ENCODE peak calls at places on chromosomes 2 and 18, in ten cellular contexts. D is CD4-positive, alpha-beta T cell; V is transverse colon; W is MCF 10A; R is endothelial cell of umbilical vein; P is GM12864; I is adrenal gland; Z is RWPE1; T is thyroid gland; U is GM23338. G is an unnamed sample.

GRCh38 chr2:38649176-38649728 is 16.7 kb upstream of the GALM start:
- DNase-seq in I (no peak), R (no peak), Z (no peak), P (no peak), D (no peak), V (no peak), T (no peak), W (no peak), U (no peak), G (no peak)

GRCh38 chr2:239293450-239294430 is 107.1 kb downstream of the HDAC4 start:
- DNase-seq in D (peak), U (no peak), I (peak), Z (no peak), P (no peak), V (peak), W (no peak), R (no peak), T (no peak), G (no peak)

GRCh38 chr18:79507076-79507545 is 111.4 kb downstream of the NFATC1 start:
- DNase-seq in V (peak), I (peak), D (no peak), P (no peak), Z (no peak), U (no peak), R (peak), W (no peak), T (peak), G (peak)

GRCh38 chr2:86251840-86252266 is 52.6 kb downstream of the MRPL35 start:
- DNase-seq in P (no peak), D (no peak), Z (no peak), R (peak), I (no peak), V (peak), W (no peak), U (no peak), T (peak), G (no peak)

GRCh38 chr18:43542016-43542415 is 264.7 kb upstream of the SYT4 start:
- DNase-seq in Z (no peak), P (no peak), R (no peak), V (no peak), I (no peak), D (no peak), W (no peak), U (no peak), T (no peak), G (no peak)

GRCh38 chr2:7377861-7378569 is 460.8 kb downstream of the RNF144A start:
- DNase-seq in R (no peak), Z (peak), W (peak), D (no peak), T (peak), U (peak), V (no peak), P (no peak), I (no peak), G (no peak)

GRCh38 chr2:224436634-224437033 is 34.7 kb upstream of the FAM124B start:
- DNase-seq in T (no peak), Z (peak), U (no peak), V (no peak), W (peak), R (no peak), P (no peak), I (no peak), D (no peak), G (no peak)

GRCh38 chr2:179461367-179461886 is 196.8 kb upstream of the SESTD1 start:
- DNase-seq in R (no peak), P (no peak), U (no peak), T (no peak), I (no peak), Z (no peak), W (no peak), D (no peak), V (no peak), G (no peak)

GRCh38 chr2:174376967-174377366 is 18.6 kb upstream of the SCRN3 start:
- DNase-seq in P (no peak), D (no peak), R (no peak), Z (no peak), U (no peak), I (no peak), W (peak), T (no peak), V (no peak), G (no peak)

GRCh38 chr2:226048625-226049024 is 649.1 kb downstream of the NYAP2 start:
- DNase-seq in P (no peak), R (peak), W (peak), D (no peak), I (no peak), Z (peak), V (no peak), U (peak), T (no peak), G (no peak)

GRCh38 chr2:94776036-94776435 is 95.2 kb upstream of the TEKT4 start:
- DNase-seq in D (no peak), R (no peak), I (no peak), V (no peak), Z (no peak), U (no peak), P (no peak), T (no peak), W (no peak), G (no peak)

GRCh38 chr2:78408795-78409118 is 616.7 kb upstream of the REG3G start:
- DNase-seq in P (no peak), V (no peak), U (no peak), I (no peak), T (no peak), Z (no peak), D (no peak), R (no peak), W (peak), G (no peak)

GRCh38 chr2:7539077-7539476 is 621.9 kb downstream of the RNF144A start:
- DNase-seq in I (no peak), W (no peak), U (no peak), R (no peak), D (no peak), Z (no peak), V (no peak), T (no peak), P (no peak), G (no peak)

GRCh38 chr18:13397504-13398163 is 179.1 kb downstream of the LDLRAD4 start:
- DNase-seq in T (no peak), W (no peak), V (no peak), D (no peak), I (no peak), P (no peak), R (no peak), U (no peak), Z (no peak), G (no peak)

GRCh38 chr2:112027767-112028166 is 27.3 kb upstream of the TMEM87B start:
- DNase-seq in U (no peak), Z (no peak), T (no peak), V (no peak), P (no peak), I (no peak), R (no peak), W (no peak), D (no peak), G (no peak)

GRCh38 chr2:67346718-67347407 is 50.3 kb upstream of the ETAA1 start:
- DNase-seq in Z (peak), R (peak), D (no peak), I (no peak), V (no peak), U (no peak), P (no peak), W (peak), T (no peak), G (no peak)

GRCh38 chr2:182228741-182229140 is 198.1 kb downstream of the PDE1A start:
- DNase-seq in P (no peak), W (no peak), T (no peak), D (no peak), R (no peak), V (no peak), U (no peak), I (no peak), Z (no peak), G (no peak)

GRCh38 chr2:160104115-160104514 is 41.7 kb upstream of the PLA2R1 start:
- DNase-seq in W (no peak), I (no peak), V (no peak), D (no peak), Z (no peak), U (no peak), R (no peak), P (no peak), T (no peak), G (no peak)

GRCh38 chr18:76882186-76882585 is 59.8 kb downstream of the ZNF236 start:
- DNase-seq in P (no peak), R (no peak), U (no peak), I (no peak), W (no peak), V (no peak), Z (no peak), D (no peak), T (no peak), G (no peak)

GRCh38 chr2:23231865-23232264 is 153.1 kb upstream of the KLHL29 start:
- DNase-seq in T (no peak), U (no peak), R (no peak), P (no peak), I (no peak), W (no peak), Z (no peak), V (no peak), D (no peak), G (no peak)

GRCh38 chr18:39199231-39199855 is 1633.7 kb upstream of the CELF4 start:
- DNase-seq in D (no peak), Z (no peak), U (no peak), V (no peak), R (no peak), P (no peak), W (no peak), I (no peak), T (no peak), G (no peak)

GRCh38 chr2:98487806-98488189 is 43.1 kb downstream of the INPP4A start:
- DNase-seq in R (peak), P (peak), Z (peak), T (peak), U (peak), D (peak), I (no peak), V (peak), W (peak), G (no peak)

GRCh38 chr2:42568431-42569115 is at the start of gene MTA3:
- DNase-seq in I (peak), V (peak), T (peak), U (peak), P (no peak), D (peak), W (peak), Z (peak), R (peak), G (peak)

GRCh38 chr2:28407976-28408690 is 15.5 kb downstream of the FOSL2 start:
- DNase-seq in D (no peak), Z (no peak), T (no peak), R (no peak), V (no peak), P (no peak), I (peak), U (no peak), W (no peak), G (no peak)

GRCh38 chr18:72107647-72108046 is 436.5 kb downstream of the CBLN2 start:
- DNase-seq in P (no peak), Z (no peak), D (no peak), R (peak), T (no peak), V (no peak), W (peak), I (no peak), U (peak), G (no peak)

GRCh38 chr2:38887902-38888554 is 1.6 kb upstream of the ARHGEF33 start:
- DNase-seq in D (no peak), T (no peak), V (no peak), P (no peak), W (no peak), Z (no peak), U (no peak), I (no peak), R (no peak), G (no peak)

GRCh38 chr2:46874236-46874929 is 41.2 kb downstream of the MCFD2 start:
- DNase-seq in W (no peak), P (no peak), R (no peak), T (no peak), V (no peak), I (no peak), Z (no peak), U (no peak), D (no peak), G (no peak)

GRCh38 chr2:84674586-84674985 is 158.3 kb downstream of the DNAH6 start:
- DNase-seq in V (no peak), Z (no peak), I (no peak), R (no peak), U (no peak), W (no peak), P (no peak), T (no peak), D (no peak), G (no peak)

GRCh38 chr2:10691521-10691920 is 1.7 kb upstream of the NOL10 start:
- DNase-seq in U (no peak), W (no peak), T (no peak), P (no peak), R (no peak), V (no peak), Z (no peak), D (no peak), I (no peak), G (no peak)

DNA sequence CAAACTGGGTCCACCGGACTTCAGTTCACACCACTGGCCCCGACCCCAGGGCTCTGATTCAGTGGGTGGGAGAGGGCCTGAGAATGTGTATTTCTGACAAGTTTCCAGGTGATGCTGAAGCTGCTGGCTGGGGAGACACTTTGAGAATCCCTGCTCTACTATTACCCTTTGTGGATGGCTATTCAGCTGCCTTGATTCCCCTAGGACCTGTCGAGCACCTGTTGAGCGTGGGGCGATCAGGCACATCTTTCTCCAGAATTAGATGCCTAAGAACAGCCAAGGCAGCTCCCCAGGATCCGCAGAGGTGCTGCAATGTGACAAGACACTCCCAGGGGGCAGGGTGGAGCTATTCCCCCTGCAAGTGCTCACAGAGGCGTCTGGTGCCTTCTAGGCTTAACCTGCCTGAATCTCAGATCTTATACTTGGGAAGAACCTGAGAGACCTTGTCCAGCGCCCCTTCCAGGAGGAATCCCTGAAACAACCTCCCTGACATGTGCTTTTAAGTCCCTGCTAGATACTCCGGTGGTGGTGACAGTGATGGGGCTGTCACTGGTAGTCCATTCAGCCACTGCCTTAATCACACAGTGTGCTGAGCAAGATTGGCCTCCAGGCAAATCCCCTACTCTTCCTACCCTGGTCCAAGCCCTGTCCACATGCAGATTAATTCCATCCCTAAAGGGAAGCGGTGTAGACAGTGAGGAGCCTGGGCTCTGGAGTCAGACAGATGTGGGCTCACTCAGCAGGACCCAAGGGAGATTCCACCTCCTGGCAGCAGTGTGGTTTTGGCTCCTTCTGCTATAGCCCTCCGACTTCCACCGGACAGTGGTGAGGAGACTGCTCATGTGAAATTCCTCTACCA is 43.4 kb upstream of the OTOF start:
- DNase-seq in W (peak), T (peak), Z (peak), P (no peak), V (peak), U (peak), R (no peak), I (no peak), D (no peak), G (no peak)
- TF ChIP-seq CTCF in W (peak), T (no peak), Z (no peak), P (peak), V (no peak), U (peak), R (peak), I (no peak), D (no peak), G (no peak)

GRCh38 chr18:65206551-65207260 is 544.1 kb upstream of the CDH7 start:
- DNase-seq in I (no peak), V (no peak), P (no peak), R (no peak), U (peak), W (no peak), D (no peak), Z (no peak), T (peak), G (no peak)
- TF ChIP-seq CTCF in I (no peak), V (no peak), P (peak), R (no peak), U (peak), W (no peak), D (no peak), Z (no peak), T (no peak), G (no peak)

GRCh38 chr2:102186676-102187190 is at the start of gene IL1RL2:
- DNase-seq in Z (peak), U (no peak), R (no peak), V (peak), D (no peak), I (peak), T (peak), P (no peak), W (no peak), G (no peak)

GRCh38 chr2:102184018-102184417 is 2.8 kb upstream of the IL1RL2 start:
- DNase-seq in T (no peak), I (no peak), U (no peak), D (no peak), Z (no peak), P (no peak), V (no peak), R (no peak), W (no peak), G (no peak)

GRCh38 chr2:102190425-102191107 is 3.7 kb downstream of the IL1RL2 start:
- DNase-seq in W (no peak), T (no peak), U (no peak), P (no peak), R (no peak), I (no peak), D (no peak), V (no peak), Z (no peak), G (no peak)

GRCh38 chr2:102185347-102185746 is 1.5 kb upstream of the IL1RL2 start:
- DNase-seq in U (peak), R (peak), I (no peak), D (no peak), Z (no peak), P (no peak), T (no peak), W (peak), V (no peak), G (no peak)

GRCh38 chr2:102187191-102188150 is 648 bp downstream of the IL1RL2 start:
- DNase-seq in V (peak), T (peak), Z (peak), I (peak), U (peak), P (no peak), W (no peak), D (peak), R (peak), G (no peak)
- TF ChIP-seq CTCF in V (peak), T (peak), Z (peak), I (peak), U (peak), P (no peak), W (no peak), D (peak), R (no peak), G (no peak)

GRCh38 chr2:32384529-32384928 is 27.7 kb downstream of the BIRC6 start:
- DNase-seq in V (no peak), R (no peak), Z (no peak), I (no peak), D (no peak), P (no peak), T (no peak), W (no peak), U (no peak), G (no peak)
- TF ChIP-seq CTCF in V (no peak), R (no peak), Z (no peak), I (no peak), D (no peak), P (no peak), T (no peak), W (no peak), U (no peak), G (no peak)

DNA sequence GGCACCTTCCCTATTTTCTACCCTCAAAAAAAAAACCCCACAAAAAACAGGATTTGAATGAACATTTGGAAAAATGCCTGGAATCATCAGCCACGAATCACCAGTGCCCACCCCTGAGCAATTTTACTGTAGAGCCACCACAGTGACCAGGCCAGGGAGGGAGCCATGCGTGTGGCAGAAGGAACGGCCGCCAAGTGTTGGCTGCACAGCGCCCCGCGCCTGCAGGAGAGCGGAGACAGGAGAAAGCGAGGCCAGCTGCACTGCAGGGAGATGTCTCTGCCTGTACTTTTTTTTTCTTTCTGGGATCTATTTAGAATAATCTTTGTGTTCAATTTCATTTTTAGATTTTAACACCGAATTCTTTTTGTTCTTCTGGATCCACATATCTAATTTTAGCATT is 269.3 kb upstream of the RAB12 start:
- DNase-seq in W (no peak), I (no peak), U (no peak), T (no peak), R (no peak), V (no peak), Z (no peak), P (no peak), D (no peak), G (no peak)
- TF ChIP-seq CTCF in W (no peak), I (no peak), U (no peak), T (no peak), R (no peak), V (no peak), Z (no peak), P (no peak), D (no peak), G (no peak)

GRCh38 chr2:64807417-64807816 is 153.7 kb upstream of the SERTAD2 start:
- DNase-seq in T (no peak), P (peak), D (no peak), I (peak), V (no peak), W (peak), U (no peak), R (peak), Z (peak), G (no peak)
- TF ChIP-seq CTCF in T (no peak), P (no peak), D (no peak), I (no peak), V (no peak), W (no peak), U (no peak), R (no peak), Z (no peak), G (no peak)

DNA sequence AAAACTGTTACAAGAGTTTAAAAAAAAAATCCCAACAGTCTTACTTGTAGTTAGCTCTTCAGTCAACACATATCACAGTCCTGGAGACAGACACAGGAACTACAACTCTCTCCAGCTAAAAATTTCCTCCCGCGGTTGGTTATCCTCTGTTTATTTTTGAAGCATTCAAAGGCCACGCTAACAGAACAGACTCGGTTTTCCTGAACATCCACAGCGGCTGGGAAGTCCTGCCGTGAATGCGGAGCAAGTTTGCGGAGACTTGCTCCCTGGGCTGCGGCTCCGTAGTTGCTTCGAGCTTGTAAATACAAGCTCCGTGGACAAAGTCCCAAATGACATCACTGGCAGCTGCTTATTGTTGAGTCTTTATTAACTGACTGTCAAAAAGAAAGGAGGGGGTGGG is at the start of gene NCKAP5:
- DNase-seq in U (peak), I (no peak), Z (no peak), P (no peak), T (no peak), R (peak), V (peak), D (no peak), W (no peak), G (no peak)
- TF ChIP-seq CTCF in U (no peak), I (no peak), Z (no peak), P (no peak), T (no peak), R (no peak), V (no peak), D (no peak), W (no peak), G (no peak)

GRCh38 chr2:127255146-127255545 is 35.0 kb upstream of the CYP27C1 start:
- DNase-seq in U (no peak), W (no peak), Z (no peak), I (no peak), T (no peak), D (no peak), P (no peak), R (no peak), V (no peak), G (no peak)
- TF ChIP-seq CTCF in U (no peak), W (no peak), Z (no peak), I (no peak), T (no peak), D (no peak), P (no peak), R (no peak), V (no peak), G (no peak)

GRCh38 chr18:12057419-12058039 is 36.1 kb upstream of the ANKRD62 start:
- DNase-seq in P (no peak), Z (no peak), V (no peak), W (no peak), D (no peak), R (no peak), I (no peak), U (peak), T (no peak), G (no peak)
- TF ChIP-seq CTCF in P (no peak), Z (no peak), V (no peak), W (no peak), D (no peak), R (no peak), I (no peak), U (peak), T (no peak), G (no peak)

DNA sequence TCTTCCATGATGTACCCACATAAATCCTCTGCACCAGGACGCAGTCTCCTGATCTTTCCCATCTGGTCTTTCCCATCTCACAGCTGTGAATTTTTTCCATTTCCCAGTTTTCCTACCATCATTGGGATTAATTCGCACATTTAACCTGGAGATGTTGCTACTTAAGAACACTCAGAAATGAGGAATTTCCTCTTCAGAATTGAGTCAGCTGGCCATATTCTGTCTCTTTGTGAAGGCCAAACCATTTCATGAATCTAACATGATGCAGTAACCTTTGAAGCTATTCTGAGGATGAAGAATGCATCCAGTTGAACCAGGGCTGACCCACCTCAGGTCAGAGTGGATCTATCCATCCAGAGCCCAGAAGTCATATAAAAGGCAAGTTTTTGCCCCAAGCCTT is 326.8 kb downstream of the SETBP1 start:
- DNase-seq in R (no peak), U (no peak), W (no peak), Z (no peak), I (no peak), D (no peak), V (no peak), P (no peak), T (no peak), G (no peak)
- TF ChIP-seq CTCF in R (no peak), U (no peak), W (no peak), Z (no peak), I (no peak), D (no peak), V (no peak), P (no peak), T (no peak), G (no peak)